ENCODE peak calls at places on chromosomes 13 and 19, in ten cellular contexts. P, E, S, M, O, D, Y, H, R and Q are unnamed samples.
A peak's percentile ranks its signal among the peaks of the same experiment; 100 is the strongest.

GRCh38 chr19:33373701-33374405 is at the start of gene CEBPG:
- DNase-seq in P (peak; percentile 9), E (peak; percentile 91), S (peak; percentile 73), M (no peak), O (no peak), D (peak; percentile 38), Y (peak; percentile 35), H (no peak), R (no peak), Q (peak; percentile 58)

GRCh38 chr13:43364210-43365041 is 341.0 kb downstream of the DNAJC15 start:
- DNase-seq in P (peak; percentile 90), E (no peak), S (peak; percentile 28), M (no peak), O (no peak), D (peak; percentile 90), Y (no peak), H (no peak), R (no peak), Q (no peak)

GRCh38 chr19:41940443-41941409 is 12.5 kb upstream of the ERFL start:
- DNase-seq in P (no peak), E (peak; percentile 61), S (no peak), M (no peak), O (no peak), D (no peak), Y (no peak), H (no peak), R (peak; percentile 49), Q (no peak)

GRCh38 chr19:22606212-22606553 is 27.9 kb upstream of the ZNF492 start:
- DNase-seq in P (no peak), E (no peak), S (no peak), M (no peak), O (no peak), D (no peak), Y (no peak), H (no peak), R (no peak), Q (no peak)

GRCh38 chr13:114140909-114141255 is 8.5 kb upstream of the RASA3 start:
- DNase-seq in P (no peak), E (no peak), S (no peak), M (no peak), O (no peak), D (no peak), Y (no peak), H (no peak), R (peak; percentile 45), Q (no peak)

GRCh38 chr19:16969127-16969526 is 57.5 kb downstream of the CPAMD8 start:
- DNase-seq in P (no peak), E (no peak), S (no peak), M (peak; percentile 26), O (no peak), D (no peak), Y (peak; percentile 63), H (no peak), R (no peak), Q (no peak)

GRCh38 chr19:31255174-31255862 is 93.9 kb downstream of the TSHZ3 start:
- DNase-seq in P (no peak), E (no peak), S (no peak), M (no peak), O (no peak), D (no peak), Y (no peak), H (no peak), R (no peak), Q (no peak)

GRCh38 chr13:66914155-66914554 is 316.0 kb downstream of the PCDH9 start:
- DNase-seq in P (no peak), E (no peak), S (no peak), M (no peak), O (no peak), D (no peak), Y (no peak), H (no peak), R (no peak), Q (no peak)

GRCh38 chr13:33015791-33016323 is 366 bp upstream of the KL start:
- DNase-seq in P (no peak), E (no peak), S (peak; percentile 45), M (no peak), O (peak; percentile 31), D (no peak), Y (no peak), H (peak; percentile 44), R (peak; percentile 73), Q (no peak)

GRCh38 chr13:33108620-33109019 is 92.4 kb downstream of the KL start:
- DNase-seq in P (no peak), E (peak; percentile 57), S (no peak), M (no peak), O (no peak), D (peak; percentile 69), Y (no peak), H (no peak), R (no peak), Q (no peak)

GRCh38 chr13:39779337-39780270 is 124.1 kb downstream of the COG6 start:
- DNase-seq in P (peak; percentile 47), E (no peak), S (no peak), M (no peak), O (no peak), D (peak; percentile 62), Y (peak; percentile 39), H (no peak), R (no peak), Q (peak; percentile 36)

GRCh38 chr19:50803633-50804419 is 13.6 kb downstream of the ACP4 start:
- DNase-seq in P (no peak), E (peak; percentile 55), S (peak; percentile 83), M (no peak), O (no peak), D (no peak), Y (peak; percentile 33), H (no peak), R (no peak), Q (no peak)

GRCh38 chr19:54451331-54451871 is 2.4 kb downstream of the LENG8 start:
- DNase-seq in P (peak; percentile 19), E (no peak), S (no peak), M (no peak), O (no peak), D (peak; percentile 32), Y (peak; percentile 21), H (no peak), R (peak; percentile 36), Q (no peak)

GRCh38 chr13:29474991-29475390 is 120.5 kb downstream of the SLC7A1 start:
- DNase-seq in P (peak; percentile 94), E (peak; percentile 71), S (no peak), M (no peak), O (no peak), D (peak; percentile 94), Y (no peak), H (no peak), R (no peak), Q (no peak)

GRCh38 chr13:71240906-71241305 is 626.1 kb downstream of the DACH1 start:
- DNase-seq in P (peak; percentile 7), E (peak; percentile 1), S (peak; percentile 41), M (peak; percentile 24), O (no peak), D (peak; percentile 19), Y (peak; percentile 35), H (no peak), R (peak; percentile 39), Q (no peak)

GRCh38 chr19:931860-932646 is 6.2 kb downstream of the ARID3A start:
- DNase-seq in P (no peak), E (no peak), S (no peak), M (no peak), O (no peak), D (no peak), Y (no peak), H (no peak), R (no peak), Q (no peak)
- H3K9ac ChIP-seq in P (no peak overlapping the region), E (no peak overlapping the region), S (no peak overlapping the region), M (no peak overlapping the region), O (peak overlapping the region; percentile 43), D (peak overlapping the region; percentile 48), Y (no peak overlapping the region), H (no peak overlapping the region), R (no peak overlapping the region), Q (no peak overlapping the region)

DNA sequence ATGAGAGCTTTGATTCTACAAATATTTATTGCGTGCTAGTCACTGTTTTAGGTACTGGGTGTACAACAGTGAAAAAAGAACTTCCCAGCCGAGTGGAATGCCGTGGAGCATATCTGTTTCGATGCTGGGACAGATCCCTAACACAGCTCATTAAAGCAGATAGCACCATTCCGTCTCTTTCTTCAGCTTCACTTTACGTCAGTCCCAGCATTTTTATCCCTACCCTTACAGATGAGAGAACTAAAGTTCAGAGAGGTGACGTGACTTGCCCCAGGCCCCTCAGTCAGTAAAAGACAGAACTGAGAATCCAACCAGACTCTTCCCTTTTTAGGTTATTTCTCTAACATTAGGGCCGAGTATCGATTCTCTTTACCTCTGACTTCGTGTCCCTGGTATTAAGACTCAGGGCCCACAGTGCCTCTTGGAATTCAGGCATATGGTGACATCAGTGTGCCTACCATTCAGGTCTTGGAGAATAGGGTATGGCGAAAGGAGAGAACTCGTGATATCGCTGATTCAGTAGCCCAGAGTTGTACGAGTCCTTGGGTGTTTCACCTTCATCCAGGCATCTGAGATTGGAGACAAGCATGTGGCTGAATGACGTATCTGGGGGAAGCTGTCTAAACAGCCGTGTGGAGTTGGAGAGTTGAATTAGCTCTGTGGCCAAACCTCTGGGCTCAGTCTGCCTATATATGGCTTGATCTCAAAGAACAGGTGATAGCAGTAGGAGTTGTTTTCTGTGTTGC is 27.1 kb downstream of the ACTN4 start:
- DNase-seq in P (peak; percentile 60), E (no peak), S (no peak), M (peak; percentile 82), O (no peak), D (peak; percentile 58), Y (no peak), H (no peak), R (no peak), Q (no peak)
- H3K4me1 ChIP-seq in P (peaks cover 64% of the 10 kb centered on the region), E (peaks cover 19% of the 10 kb centered on the region), S (peaks cover 2% of the 10 kb centered on the region), M (peaks cover 16% of the 10 kb centered on the region), O (peaks cover 33% of the 10 kb centered on the region), D (peaks cover 33% of the 10 kb centered on the region), Y (peaks cover 6% of the 10 kb centered on the region), H (peaks cover 7% of the 10 kb centered on the region), R (peaks cover 16% of the 10 kb centered on the region), Q (peaks cover 4% of the 10 kb centered on the region)

DNA sequence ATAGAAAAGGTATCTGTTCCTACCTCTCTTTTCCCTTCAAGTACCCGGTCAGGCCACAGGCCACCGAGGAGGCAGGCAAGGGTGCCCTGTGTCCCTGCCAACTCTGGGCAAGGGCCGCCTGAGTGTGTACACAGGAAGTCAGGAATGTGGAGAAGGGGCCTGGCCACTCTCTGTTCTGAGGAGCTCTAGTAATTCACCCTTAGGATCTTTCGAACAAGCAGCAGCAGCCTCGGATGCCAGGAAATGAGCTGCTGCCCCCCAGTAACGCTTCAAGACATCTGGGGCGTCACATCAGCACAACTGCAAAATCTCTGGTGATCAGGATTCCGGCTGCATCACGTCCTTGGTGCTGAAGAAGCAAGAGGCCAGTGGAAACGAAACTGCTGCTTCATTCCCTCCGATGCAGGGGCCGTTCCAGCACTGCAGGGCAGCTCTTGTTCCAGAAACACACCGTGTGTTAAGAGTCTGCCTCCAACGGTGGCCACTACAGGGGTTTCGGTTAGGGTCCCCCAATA is 2.0 kb downstream of the RAB20 start:
- DNase-seq in P (no peak), E (no peak), S (no peak), M (no peak), O (peak; percentile 76), D (no peak), Y (peak; percentile 70), H (no peak), R (no peak), Q (no peak)
- H3K9ac ChIP-seq in P (no peak overlapping the region), E (peak overlapping the region; percentile 93), S (no peak overlapping the region), M (peak overlapping the region; percentile 39), O (peak overlapping the region; percentile 1), D (no peak overlapping the region), Y (peak overlapping the region; percentile 78), H (no peak overlapping the region), R (no peak overlapping the region), Q (no peak overlapping the region)

DNA sequence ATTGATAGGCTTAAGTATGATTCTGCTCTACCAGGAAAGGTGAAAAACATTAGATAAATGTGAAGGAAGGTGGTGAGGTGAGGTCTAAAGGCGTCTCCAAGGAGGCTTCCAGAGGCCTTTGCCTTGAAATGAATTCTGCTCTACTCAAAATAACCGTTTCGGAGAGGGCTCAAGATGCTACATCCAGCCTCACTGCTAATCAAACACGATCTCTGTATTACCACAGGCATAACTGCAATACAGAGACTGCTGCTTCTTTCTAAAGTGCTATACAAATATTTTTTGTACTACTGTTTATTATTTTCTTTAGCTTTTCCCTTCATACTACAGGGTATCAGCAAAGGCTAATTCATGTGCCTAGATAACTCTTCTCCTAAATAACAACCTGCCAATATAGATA is 16.8 kb downstream of the MBNL2 start:
- DNase-seq in P (no peak), E (no peak), S (no peak), M (no peak), O (no peak), D (no peak), Y (no peak), H (no peak), R (no peak), Q (no peak)
- H3K4me1 ChIP-seq in P (no peaks in the 10 kb centered on the region), E (peaks cover 44% of the 10 kb centered on the region), S (peaks cover under 1% of the 10 kb centered on the region), M (no peaks in the 10 kb centered on the region), O (peaks cover 3% of the 10 kb centered on the region), D (peaks cover 8% of the 10 kb centered on the region), Y (no peaks in the 10 kb centered on the region), H (peaks cover 11% of the 10 kb centered on the region), R (no peaks in the 10 kb centered on the region), Q (no peaks in the 10 kb centered on the region)